ENCODE peak calls at places on chromosome 12, in seven cellular contexts. C, I, U, K, F, P and A are unnamed samples.

GRCh38 chr12:95591731-95592130 is 40.5 kb upstream of the USP44 start:
- DNase-seq in P (peak; percentile 50), U (no peak), I (no peak), K (no peak), F (no peak), C (no peak), A (no peak)

GRCh38 chr12:113333877-113334785 is 778 bp downstream of the SLC8B1 start:
- DNase-seq in K (no peak), C (no peak), I (no peak), U (no peak), F (no peak), P (peak; percentile 30), A (no peak)

GRCh38 chr12:93292213-93292612 is 85.5 kb upstream of the NUDT4 start:
- DNase-seq in I (no peak), K (no peak), C (no peak), P (no peak), U (no peak), F (no peak), A (no peak)

GRCh38 chr12:120983759-120984158 is 5.4 kb downstream of the HNF1A start:
- DNase-seq in P (no peak), I (no peak), K (no peak), C (no peak), U (no peak), F (no peak), A (no peak)

GRCh38 chr12:120939954-120940353 is 35.8 kb upstream of the SPPL3 start:
- DNase-seq in P (no peak), K (no peak), F (no peak), U (no peak), I (no peak), C (no peak), A (no peak)

GRCh38 chr12:31507966-31508365 is 83.0 kb downstream of the DENND5B start:
- DNase-seq in P (peak; percentile 73), U (no peak), F (no peak), K (no peak), I (no peak), C (no peak), A (no peak)

GRCh38 chr12:54227376-54227775 is 38.6 kb upstream of the SMUG1 start:
- DNase-seq in K (no peak), F (no peak), U (no peak), P (no peak), C (no peak), I (no peak), A (no peak)

GRCh38 chr12:46921048-46921753 is 95.4 kb upstream of the SLC38A4 start:
- DNase-seq in C (no peak), I (no peak), U (no peak), F (no peak), K (no peak), P (peak; percentile 85), A (no peak)

GRCh38 chr12:117091758-117092510 is 7.3 kb downstream of the TESC start:
- DNase-seq in I (peak; percentile 52), K (no peak), F (no peak), U (no peak), C (no peak), P (no peak), A (no peak)

GRCh38 chr12:122988036-122988435 is 7.6 kb downstream of the ARL6IP4 start:
- DNase-seq in P (no peak), U (no peak), C (no peak), K (no peak), I (no peak), F (no peak), A (no peak)

GRCh38 chr12:29283969-29284368 is 97.0 kb downstream of the ERGIC2 start:
- DNase-seq in P (no peak), K (no peak), C (no peak), U (no peak), F (no peak), I (no peak), A (no peak)

GRCh38 chr12:91327889-91328288 is 145.3 kb upstream of the DCN start:
- DNase-seq in F (no peak), P (no peak), U (no peak), C (no peak), I (no peak), K (no peak), A (no peak)

GRCh38 chr12:113601656-113602263 is 130.1 kb upstream of the LHX5 start:
- DNase-seq in C (no peak), I (peak; percentile 6), K (no peak), F (peak; percentile 71), U (no peak), P (no peak), A (no peak)

GRCh38 chr12:3342051-3342450 is 149.0 kb upstream of the PRMT8 start:
- DNase-seq in K (no peak), P (peak; percentile 5), C (peak; percentile 96), U (no peak), I (peak; percentile 19), F (peak; percentile 88), A (no peak)

GRCh38 chr12:127774828-127775227 is 492.1 kb upstream of the TMEM132C start:
- DNase-seq in K (no peak), F (no peak), I (no peak), P (no peak), C (no peak), U (no peak), A (no peak)

GRCh38 chr12:13250416-13250815 is 53.9 kb downstream of the EMP1 start:
- DNase-seq in U (no peak), I (no peak), C (no peak), F (no peak), K (no peak), P (peak; percentile 87), A (no peak)

GRCh38 chr12:2258035-2258434 is 205.2 kb downstream of the CACNA1C start:
- DNase-seq in K (no peak), I (no peak), P (no peak), U (no peak), F (no peak), C (no peak), A (no peak)

GRCh38 chr12:122880155-122880605 is 15.7 kb downstream of the VPS37B start:
- DNase-seq in K (no peak), C (no peak), I (no peak), P (no peak), U (no peak), F (no peak), A (no peak)

GRCh38 chr12:89299951-89300350 is 52.4 kb downstream of the DUSP6 start:
- DNase-seq in U (no peak), P (no peak), K (no peak), C (no peak), I (no peak), F (no peak), A (no peak)

GRCh38 chr12:121592323-121592722 is 11.5 kb upstream of the KDM2B start:
- DNase-seq in C (no peak), U (no peak), K (no peak), P (no peak), I (no peak), F (no peak), A (no peak)

GRCh38 chr12:50620975-50621360 is 116.2 kb downstream of the DIP2B start:
- DNase-seq in C (no peak), K (no peak), F (no peak), P (no peak), I (no peak), U (no peak), A (no peak)

GRCh38 chr12:2980630-2981029 is 21.4 kb downstream of the TEAD4 start:
- DNase-seq in U (no peak), F (no peak), P (no peak), C (no peak), I (no peak), K (no peak), A (no peak)

GRCh38 chr12:22256076-22256475 is 78.4 kb downstream of the ST8SIA1 start:
- DNase-seq in U (no peak), F (no peak), C (no peak), K (no peak), P (no peak), I (no peak), A (no peak)